ENCODE peak calls at places on chromosome 21, in nine cellular contexts. One of them, this sample, is unnamed.
A peak's percentile ranks its signal among the peaks of the same experiment; 100 is the strongest.

GRCh38 chr21:28226563-28226962 is 766.1 kb downstream of the LTN1 start:
- DNase-seq in adrenal gland: no peak
- DNase-seq in K562: no peak
- DNase-seq in endothelial cell of umbilical vein: no peak
- DNase-seq in HepG2: no peak
- DNase-seq in right lobe of liver: no peak
- DNase-seq in sigmoid colon: no peak
- DNase-seq in Peyer's patch: no peak
- DNase-seq in tibial nerve: no peak
- DNase-seq in this sample: no peak

GRCh38 chr21:38277501-38278111 is 20.8 kb downstream of the KCNJ15 start:
- DNase-seq in HepG2: no peak
- DNase-seq in tibial nerve: no peak
- DNase-seq in K562: peak; percentile 18
- DNase-seq in adrenal gland: peak; percentile 61
- DNase-seq in right lobe of liver: no peak
- DNase-seq in sigmoid colon: peak; percentile 76
- DNase-seq in endothelial cell of umbilical vein: peak; percentile 62
- DNase-seq in Peyer's patch: no peak
- DNase-seq in this sample: peak; percentile 49

GRCh38 chr21:42364304-42364865 is 1.9 kb downstream of the TFF1 start:
- DNase-seq in right lobe of liver: no peak
- DNase-seq in endothelial cell of umbilical vein: no peak
- DNase-seq in tibial nerve: no peak
- DNase-seq in Peyer's patch: no peak
- DNase-seq in K562: no peak
- DNase-seq in sigmoid colon: no peak
- DNase-seq in adrenal gland: no peak
- DNase-seq in HepG2: no peak
- DNase-seq in this sample: no peak

GRCh38 chr21:31176080-31176551 is 137.8 kb upstream of the KRTAP19-8 start:
- DNase-seq in tibial nerve: no peak
- DNase-seq in sigmoid colon: no peak
- DNase-seq in K562: no peak
- DNase-seq in Peyer's patch: no peak
- DNase-seq in right lobe of liver: no peak
- DNase-seq in adrenal gland: no peak
- DNase-seq in endothelial cell of umbilical vein: peak; percentile 20
- DNase-seq in HepG2: no peak
- DNase-seq in this sample: no peak

GRCh38 chr21:42080788-42081083 is 9.6 kb downstream of the UMODL1 start:
- DNase-seq in HepG2: no peak
- DNase-seq in K562: no peak
- DNase-seq in right lobe of liver: no peak
- DNase-seq in Peyer's patch: no peak
- DNase-seq in tibial nerve: no peak
- DNase-seq in endothelial cell of umbilical vein: no peak
- DNase-seq in adrenal gland: no peak
- DNase-seq in sigmoid colon: no peak
- DNase-seq in this sample: no peak

GRCh38 chr21:42105916-42106315 is 34.8 kb downstream of the UMODL1 start:
- DNase-seq in K562: no peak
- DNase-seq in tibial nerve: no peak
- DNase-seq in Peyer's patch: no peak
- DNase-seq in endothelial cell of umbilical vein: no peak
- DNase-seq in right lobe of liver: no peak
- DNase-seq in sigmoid colon: no peak
- DNase-seq in HepG2: no peak
- DNase-seq in adrenal gland: no peak
- DNase-seq in this sample: no peak

GRCh38 chr21:38037416-38037815 is 121.2 kb upstream of the KCNJ6 start:
- DNase-seq in adrenal gland: no peak
- DNase-seq in right lobe of liver: no peak
- DNase-seq in endothelial cell of umbilical vein: peak; percentile 84
- DNase-seq in sigmoid colon: no peak
- DNase-seq in Peyer's patch: no peak
- DNase-seq in tibial nerve: no peak
- DNase-seq in K562: no peak
- DNase-seq in HepG2: no peak
- DNase-seq in this sample: no peak

GRCh38 chr21:16007933-16008332 is 278.2 kb downstream of the USP25 start:
- DNase-seq in endothelial cell of umbilical vein: no peak
- DNase-seq in K562: no peak
- DNase-seq in HepG2: no peak
- DNase-seq in right lobe of liver: no peak
- DNase-seq in Peyer's patch: no peak
- DNase-seq in adrenal gland: no peak
- DNase-seq in sigmoid colon: no peak
- DNase-seq in tibial nerve: no peak
- DNase-seq in this sample: no peak

GRCh38 chr21:31599563-31599962 is 59.9 kb upstream of the SOD1 start:
- DNase-seq in endothelial cell of umbilical vein: no peak
- DNase-seq in sigmoid colon: no peak
- DNase-seq in right lobe of liver: no peak
- DNase-seq in Peyer's patch: no peak
- DNase-seq in tibial nerve: no peak
- DNase-seq in HepG2: no peak
- DNase-seq in K562: no peak
- DNase-seq in adrenal gland: no peak
- DNase-seq in this sample: no peak

GRCh38 chr21:42397291-42398129 is 1.7 kb upstream of the TMPRSS3 start:
- DNase-seq in Peyer's patch: no peak
- DNase-seq in sigmoid colon: peak; percentile 27
- DNase-seq in endothelial cell of umbilical vein: no peak
- DNase-seq in K562: no peak
- DNase-seq in right lobe of liver: no peak
- DNase-seq in adrenal gland: no peak
- DNase-seq in HepG2: no peak
- DNase-seq in tibial nerve: no peak
- DNase-seq in this sample: no peak

GRCh38 chr21:28336299-28336698 is 656.4 kb downstream of the LTN1 start:
- DNase-seq in right lobe of liver: peak; percentile 52
- DNase-seq in endothelial cell of umbilical vein: peak; percentile 78
- DNase-seq in K562: no peak
- DNase-seq in tibial nerve: no peak
- DNase-seq in sigmoid colon: no peak
- DNase-seq in HepG2: peak; percentile 16
- DNase-seq in Peyer's patch: no peak
- DNase-seq in adrenal gland: no peak
- DNase-seq in this sample: peak; percentile 3

GRCh38 chr21:17340081-17340480 is 172.8 kb upstream of the CXADR start:
- DNase-seq in endothelial cell of umbilical vein: no peak
- DNase-seq in tibial nerve: no peak
- DNase-seq in right lobe of liver: no peak
- DNase-seq in K562: no peak
- DNase-seq in HepG2: no peak
- DNase-seq in sigmoid colon: no peak
- DNase-seq in adrenal gland: no peak
- DNase-seq in Peyer's patch: no peak
- DNase-seq in this sample: no peak

GRCh38 chr21:22200378-22201092 is 1202.3 kb downstream of the NCAM2 start:
- DNase-seq in Peyer's patch: no peak
- DNase-seq in tibial nerve: no peak
- DNase-seq in K562: peak; percentile 28
- DNase-seq in endothelial cell of umbilical vein: no peak
- DNase-seq in HepG2: no peak
- DNase-seq in right lobe of liver: no peak
- DNase-seq in adrenal gland: no peak
- DNase-seq in sigmoid colon: no peak
- DNase-seq in this sample: no peak

GRCh38 chr21:19197950-19198349 is 794.4 kb upstream of the TMPRSS15 start:
- DNase-seq in adrenal gland: no peak
- DNase-seq in Peyer's patch: no peak
- DNase-seq in right lobe of liver: no peak
- DNase-seq in sigmoid colon: no peak
- DNase-seq in HepG2: no peak
- DNase-seq in K562: no peak
- DNase-seq in tibial nerve: no peak
- DNase-seq in endothelial cell of umbilical vein: no peak
- DNase-seq in this sample: no peak

GRCh38 chr21:23522750-23523149 is 2084.5 kb downstream of the MRPL39 start:
- DNase-seq in endothelial cell of umbilical vein: no peak
- DNase-seq in adrenal gland: no peak
- DNase-seq in Peyer's patch: no peak
- DNase-seq in HepG2: no peak
- DNase-seq in tibial nerve: no peak
- DNase-seq in sigmoid colon: no peak
- DNase-seq in right lobe of liver: no peak
- DNase-seq in K562: no peak
- DNase-seq in this sample: no peak

DNA sequence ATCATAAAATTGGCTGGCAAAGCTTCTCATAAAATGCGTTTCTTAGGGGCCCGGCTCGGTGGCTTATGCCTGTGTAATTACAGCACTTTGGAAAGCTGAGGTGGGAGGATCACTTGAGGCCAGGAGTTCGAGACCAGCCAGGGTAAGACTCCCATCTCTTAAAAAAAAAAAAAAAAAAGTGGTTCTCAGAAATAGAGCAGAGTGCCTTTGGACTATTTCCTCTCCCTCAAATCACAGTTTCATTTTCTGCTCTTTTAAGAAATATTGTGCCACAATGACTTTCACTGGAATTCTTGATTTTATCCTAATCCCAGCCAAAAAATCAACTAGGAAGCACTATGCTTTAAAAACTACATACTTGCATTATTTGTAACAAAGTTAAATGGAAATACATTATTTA is 13.3 kb downstream of the HSF2BP start:
- DNase-seq in endothelial cell of umbilical vein: no peak
- DNase-seq in HepG2: no peak
- DNase-seq in sigmoid colon: no peak
- DNase-seq in Peyer's patch: no peak
- DNase-seq in tibial nerve: no peak
- DNase-seq in right lobe of liver: no peak
- DNase-seq in adrenal gland: no peak
- DNase-seq in K562: no peak
- DNase-seq in this sample: no peak
- TF ChIP-seq POLR2A in endothelial cell of umbilical vein: no peak
- TF ChIP-seq POLR2A in HepG2: no peak
- TF ChIP-seq POLR2A in sigmoid colon: no peak
- TF ChIP-seq POLR2A in Peyer's patch: no peak
- TF ChIP-seq POLR2A in tibial nerve: no peak
- TF ChIP-seq POLR2A in right lobe of liver: no peak
- TF ChIP-seq POLR2A in adrenal gland: no peak
- TF ChIP-seq POLR2A in K562: no peak
- TF ChIP-seq POLR2A in this sample: no peak

GRCh38 chr21:34670220-34670961 is 1.6 kb downstream of the CLIC6 start:
- DNase-seq in endothelial cell of umbilical vein: no peak
- DNase-seq in right lobe of liver: no peak
- DNase-seq in sigmoid colon: no peak
- DNase-seq in adrenal gland: no peak
- DNase-seq in tibial nerve: no peak
- DNase-seq in Peyer's patch: no peak
- DNase-seq in K562: no peak
- DNase-seq in HepG2: no peak
- DNase-seq in this sample: no peak
- TF ChIP-seq POLR2A in endothelial cell of umbilical vein: no peak
- TF ChIP-seq POLR2A in right lobe of liver: no peak
- TF ChIP-seq POLR2A in sigmoid colon: no peak
- TF ChIP-seq POLR2A in adrenal gland: no peak
- TF ChIP-seq POLR2A in tibial nerve: no peak
- TF ChIP-seq POLR2A in Peyer's patch: no peak
- TF ChIP-seq POLR2A in K562: no peak
- TF ChIP-seq POLR2A in HepG2: no peak
- TF ChIP-seq POLR2A in this sample: no peak

DNA sequence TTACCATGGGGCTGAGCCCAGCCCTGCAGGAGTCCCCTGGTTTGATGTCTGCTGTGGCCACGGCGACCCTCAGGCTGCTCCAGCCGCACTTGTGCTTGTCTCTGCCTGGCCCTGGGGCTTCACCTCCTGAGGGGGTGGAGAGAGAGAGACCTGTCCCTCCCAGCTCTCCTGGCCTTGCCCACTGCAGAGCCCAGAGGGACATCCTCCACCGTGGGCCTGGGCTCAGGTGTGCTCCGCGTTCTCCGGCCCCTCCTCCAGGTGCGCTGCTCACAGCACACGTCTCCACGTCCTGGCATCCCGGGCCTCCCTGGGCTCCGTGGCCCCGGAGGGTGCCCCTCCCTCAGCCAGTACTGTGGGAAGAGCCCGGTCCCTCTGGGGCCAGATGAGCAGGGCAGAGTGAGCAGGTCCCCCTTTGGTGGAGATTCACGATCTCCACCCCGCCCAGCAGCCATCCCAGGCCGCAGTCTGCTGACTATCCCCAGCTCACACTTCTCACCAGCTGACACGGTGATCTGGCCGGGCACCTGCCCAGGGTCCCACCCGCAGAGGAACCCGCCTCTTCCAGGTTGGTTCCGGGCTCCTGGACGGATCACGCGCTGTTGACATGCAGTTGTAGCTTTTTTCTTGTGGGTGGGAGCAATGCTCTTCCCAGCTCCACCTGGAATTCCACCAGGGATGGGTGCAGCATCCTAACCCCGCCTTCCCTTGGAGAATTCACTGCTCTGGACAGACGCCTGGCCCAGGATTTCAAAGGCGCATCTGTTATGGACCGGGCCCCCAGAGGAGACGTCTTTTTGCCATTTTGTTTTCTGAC is 41.8 kb upstream of the POFUT2 start:
- DNase-seq in HepG2: no peak
- DNase-seq in endothelial cell of umbilical vein: no peak
- DNase-seq in sigmoid colon: peak; percentile 70
- DNase-seq in tibial nerve: no peak
- DNase-seq in right lobe of liver: no peak
- DNase-seq in Peyer's patch: peak; percentile 77
- DNase-seq in adrenal gland: no peak
- DNase-seq in K562: no peak
- DNase-seq in this sample: peak; percentile 71
- TF ChIP-seq POLR2A in HepG2: no peak
- TF ChIP-seq POLR2A in endothelial cell of umbilical vein: no peak
- TF ChIP-seq POLR2A in sigmoid colon: no peak
- TF ChIP-seq POLR2A in tibial nerve: no peak
- TF ChIP-seq POLR2A in right lobe of liver: peak; percentile 59
- TF ChIP-seq POLR2A in Peyer's patch: peak; percentile 35
- TF ChIP-seq POLR2A in adrenal gland: no peak
- TF ChIP-seq POLR2A in K562: no peak
- TF ChIP-seq POLR2A in this sample: no peak

DNA sequence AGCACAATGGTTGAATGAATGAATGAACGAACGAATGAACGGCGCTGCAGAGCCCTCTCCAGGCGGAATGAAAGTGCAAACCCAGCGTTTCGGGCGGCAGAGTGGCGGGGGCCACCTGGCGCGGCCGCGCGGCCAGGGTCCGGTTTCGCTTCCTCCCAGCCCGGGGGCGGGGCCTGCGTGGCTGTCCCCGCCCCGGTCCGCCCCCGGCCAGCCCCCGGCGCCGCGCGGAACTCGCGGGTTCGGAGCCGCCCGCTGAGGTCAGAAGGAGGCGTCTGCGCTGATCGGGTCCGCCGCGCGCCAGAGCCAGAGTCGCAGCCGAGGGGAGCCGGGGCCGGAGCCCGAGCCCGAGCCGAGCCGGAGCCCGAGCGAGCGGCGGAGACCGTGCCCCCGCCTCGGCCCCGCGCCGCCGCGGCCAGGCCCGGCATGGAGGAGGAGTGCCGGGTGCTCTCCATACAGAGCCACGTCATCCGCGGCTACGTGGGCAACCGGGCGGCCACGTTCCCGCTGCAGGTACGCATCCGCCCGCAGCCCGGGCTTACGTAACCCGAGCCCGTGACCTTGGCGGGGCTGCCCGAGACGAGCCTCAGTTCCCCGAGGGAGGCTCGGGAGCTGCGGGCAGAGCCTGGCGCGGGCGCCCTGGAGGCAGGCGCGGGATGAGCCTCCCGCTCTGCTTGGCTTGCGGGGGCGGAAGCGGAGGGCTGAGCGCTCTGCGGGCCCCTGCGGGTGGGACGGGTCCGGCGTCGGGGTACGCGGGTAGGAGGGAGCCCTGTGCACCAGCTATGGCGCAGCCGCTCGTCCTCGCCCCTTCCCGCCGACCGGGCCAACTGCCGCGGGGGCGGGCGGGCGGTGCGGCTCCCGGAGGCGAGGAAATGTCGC is at the start of gene PDXK:
- DNase-seq in adrenal gland: peak; percentile 90
- DNase-seq in right lobe of liver: peak; percentile 94
- DNase-seq in Peyer's patch: peak; percentile 94
- DNase-seq in tibial nerve: peak; percentile 77
- DNase-seq in sigmoid colon: peak; percentile 92
- DNase-seq in K562: peak; percentile 96
- DNase-seq in HepG2: peak; percentile 67
- DNase-seq in endothelial cell of umbilical vein: peak; percentile 72
- DNase-seq in this sample: peak; percentile 82
- TF ChIP-seq POLR2A in adrenal gland: peak; percentile 79
- TF ChIP-seq POLR2A in right lobe of liver: peak; percentile 96
- TF ChIP-seq POLR2A in Peyer's patch: peak; percentile 80
- TF ChIP-seq POLR2A in tibial nerve: peak; percentile 93
- TF ChIP-seq POLR2A in sigmoid colon: no peak
- TF ChIP-seq POLR2A in K562: peak; percentile 78
- TF ChIP-seq POLR2A in HepG2: no peak
- TF ChIP-seq POLR2A in endothelial cell of umbilical vein: peak; percentile 67
- TF ChIP-seq POLR2A in this sample: peak; percentile 91